ENCODE peak calls at places on chromosomes 7 and 10, in four cellular contexts. Q, W, U and O are unnamed samples. For H3K36me3, the result is how much of the 10 kb centered on the place peaks cover.

GRCh38 chr10:44393834-44394547 is 9.1 kb upstream of the CXCL12 start:
- DNase-seq in Q (no peak), U (no peak), W (no peak), O (no peak)

GRCh38 chr7:39353615-39354376 is 212.4 kb upstream of the YAE1 start:
- DNase-seq in Q (peak), U (no peak), W (peak), O (peak)

GRCh38 chr7:50681451-50682045 is 101.1 kb downstream of the GRB10 start:
- DNase-seq in W (no peak), Q (no peak), U (no peak), O (no peak)

GRCh38 chr10:113183543-113183942 is 233.5 kb downstream of the TCF7L2 start:
- DNase-seq in W (no peak), Q (no peak), U (no peak), O (no peak)

GRCh38 chr10:35884657-35885071 is 242.6 kb upstream of the FZD8 start:
- DNase-seq in W (no peak), U (no peak), Q (no peak), O (peak)

GRCh38 chr7:45573636-45574470 is at the start of gene ADCY1:
- DNase-seq in Q (no peak), U (no peak), W (no peak), O (no peak)

GRCh38 chr10:44382131-44382858 is 2.6 kb downstream of the CXCL12 start:
- DNase-seq in W (peak), U (no peak), Q (no peak), O (no peak)

GRCh38 chr10:79052311-79053080 is 16.3 kb upstream of the ZMIZ1 start:
- DNase-seq in Q (no peak), U (no peak), W (no peak), O (no peak)

GRCh38 chr7:134669845-134670373 is 23.3 kb downstream of the BPGM start:
- DNase-seq in Q (no peak), W (no peak), U (peak), O (no peak)

GRCh38 chr7:149869867-149870266 is 3.9 kb upstream of the ATP6V0E2 start:
- DNase-seq in W (no peak), Q (no peak), U (no peak), O (no peak)

GRCh38 chr7:158623241-158623640 is 35.6 kb upstream of the PTPRN2 start:
- DNase-seq in U (no peak), Q (no peak), W (no peak), O (no peak)

GRCh38 chr7:149103424-149103823 is 12.9 kb upstream of the ZNF786 start:
- DNase-seq in Q (no peak), W (no peak), U (no peak), O (no peak)

GRCh38 chr10:114022751-114023150 is 20.9 kb upstream of the ADRB1 start:
- DNase-seq in Q (no peak), W (no peak), U (no peak), O (no peak)

GRCh38 chr10:104903433-104903832 is 262.3 kb downstream of the SORCS3 start:
- DNase-seq in U (no peak), W (no peak), Q (no peak), O (no peak)

GRCh38 chr10:122062831-122063674 is 74.1 kb downstream of the TACC2 start:
- DNase-seq in U (peak), W (peak), Q (peak), O (no peak)

GRCh38 chr7:92279429-92280031 is 33.8 kb downstream of the ANKIB1 start:
- DNase-seq in U (no peak), Q (no peak), W (no peak), O (no peak)

GRCh38 chr7:16419859-16420258 is 1.5 kb downstream of the CRPPA start:
- DNase-seq in Q (no peak), U (no peak), W (no peak), O (no peak)

GRCh38 chr10:73339436-73339835 is 19.2 kb downstream of the CFAP70 start:
- DNase-seq in W (peak), U (no peak), Q (no peak), O (no peak)

GRCh38 chr7:92988051-92988450 is 129.7 kb downstream of the SAMD9 start:
- DNase-seq in U (peak), W (no peak), Q (no peak), O (no peak)

GRCh38 chr10:130721971-130722370 is 585.8 kb downstream of the GLRX3 start:
- DNase-seq in Q (no peak), W (no peak), U (no peak), O (peak)

GRCh38 chr7:22667562-22668239 is 59.3 kb upstream of the IL6 start:
- DNase-seq in Q (no peak), U (peak), W (no peak), O (no peak)

GRCh38 chr7:2237109-2237602 is 4.4 kb upstream of the MAD1L1 start:
- DNase-seq in U (no peak), W (peak), Q (no peak), O (no peak)

DNA sequence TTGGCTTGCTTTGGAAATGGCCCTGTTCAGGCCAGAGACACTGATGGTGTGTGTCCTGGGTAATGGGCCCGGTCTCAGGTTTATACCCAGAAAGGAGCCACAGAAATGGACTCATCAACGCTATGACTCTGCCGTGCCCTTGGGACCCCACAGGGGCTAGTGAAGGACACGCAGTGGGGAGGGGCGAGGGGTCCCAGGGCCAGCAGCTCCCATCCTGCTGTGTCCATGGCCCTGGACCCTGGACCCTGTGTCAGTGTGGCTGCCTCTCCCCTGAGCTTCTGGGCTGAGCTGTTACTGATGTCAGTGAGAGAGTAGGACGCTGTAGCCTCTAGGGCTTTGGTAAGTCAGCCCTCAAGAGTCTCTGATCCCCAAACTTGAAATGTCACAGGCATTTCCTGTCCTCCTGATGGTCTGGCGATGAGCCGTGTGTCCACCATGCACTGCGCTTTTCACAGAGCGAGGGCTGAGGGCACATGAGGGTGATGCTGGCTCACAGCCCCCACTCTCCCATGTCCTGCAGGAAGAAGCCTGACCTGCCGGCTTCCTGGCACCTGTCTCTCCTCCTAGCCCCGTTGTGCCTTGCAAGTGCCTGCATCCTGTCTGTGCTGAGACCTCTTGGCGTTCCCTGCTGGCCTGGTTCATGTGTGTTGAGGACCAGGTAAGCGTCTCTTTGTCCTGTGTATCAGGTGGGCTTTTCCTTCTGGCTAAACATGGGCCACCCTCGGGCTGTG is 4.4 kb downstream of the ZNF316 start:
- DNase-seq in W (no peak), Q (no peak), U (no peak), O (no peak)
- H3K36me3 ChIP-seq in W (half or more), Q (under half), U (under half), O (half or more)

GRCh38 chr7:31100870-31101269 is 48.8 kb downstream of the ADCYAP1R1 start:
- DNase-seq in U (no peak), Q (no peak), W (no peak), O (no peak)
- H3K4me3 ChIP-seq in U (no peak), Q (no peak), W (no peak), O (no peak)

DNA sequence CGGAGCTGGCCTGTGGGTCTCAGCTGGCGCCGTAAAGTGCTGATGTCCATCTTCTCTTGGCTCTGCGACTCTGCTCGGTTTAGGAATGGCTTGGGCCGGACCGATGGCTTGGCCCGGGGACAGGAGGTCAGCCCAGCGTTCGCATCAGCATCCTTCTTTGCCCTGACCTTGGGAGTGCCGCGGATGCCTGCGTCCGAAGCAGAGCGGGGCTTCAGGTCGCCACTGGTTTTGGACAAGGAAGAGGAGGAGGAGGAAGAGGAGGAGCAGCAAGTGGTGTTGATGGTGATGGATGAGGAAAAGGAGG is 109.3 kb downstream of the NEURL1 start:
- DNase-seq in Q (no peak), U (no peak), W (no peak), O (no peak)
- H3K27ac ChIP-seq in Q (no peak), U (no peak), W (no peak), O (no peak)

GRCh38 chr10:18566177-18566576 is 85.2 kb downstream of the NSUN6 start:
- DNase-seq in Q (no peak), U (no peak), W (no peak), O (no peak)
- H3K36me3 ChIP-seq in Q (under half), U (under half), W (under half), O (under half)

GRCh38 chr7:130910949-130911944 is 177.2 kb upstream of the KLF14 start:
- DNase-seq in W (no peak), Q (no peak), U (no peak), O (no peak)
- H3K4me3 ChIP-seq in W (no peak), Q (peak), U (peak), O (no peak)

GRCh38 chr10:6269953-6270867 is 67.5 kb downstream of the PFKFB3 start:
- DNase-seq in W (no peak), U (no peak), Q (no peak), O (no peak)
- H3K27ac ChIP-seq in W (no peak), U (no peak), Q (no peak), O (no peak)